ENCODE peak calls at places on chromosome 2, in six cellular contexts. R, B, A, O, W and H are unnamed samples.

GRCh38 chr2:106269591-106270291 is 75.6 kb upstream of the UXS1 start:
- DNase-seq in B (peak; percentile 55), W (no peak), A (no peak), R (no peak), O (peak; percentile 69), H (peak; percentile 62)

GRCh38 chr2:74822771-74823283 is 11.1 kb upstream of the HK2 start:
- DNase-seq in A (no peak), R (no peak), O (no peak), W (no peak), B (no peak), H (no peak)

GRCh38 chr2:18149660-18150246 is 271.3 kb downstream of the KCNS3 start:
- DNase-seq in R (peak; percentile 44), B (peak; percentile 43), W (peak; percentile 83), O (no peak), A (no peak), H (no peak)

GRCh38 chr2:58634653-58635347 is 393.7 kb upstream of the FANCL start:
- DNase-seq in B (no peak), R (peak; percentile 53), W (no peak), O (no peak), A (no peak), H (peak; percentile 37)

GRCh38 chr2:149184994-149185393 is 145.4 kb upstream of the LYPD6 start:
- DNase-seq in B (no peak), W (no peak), A (no peak), R (no peak), O (no peak), H (no peak)

GRCh38 chr2:39642054-39642742 is 23.5 kb upstream of the TMEM178A start:
- DNase-seq in R (peak; percentile 79), W (no peak), A (peak; percentile 19), O (no peak), B (no peak), H (peak; percentile 91)

GRCh38 chr2:32750880-32751279 is 123.0 kb downstream of the TTC27 start:
- DNase-seq in W (no peak), A (no peak), R (no peak), O (no peak), B (no peak), H (no peak)

GRCh38 chr2:9846554-9846953 is 3.3 kb downstream of the TAF1B start:
- DNase-seq in W (no peak), B (no peak), A (no peak), O (no peak), R (peak; percentile 41), H (peak; percentile 19)

GRCh38 chr2:108607706-108608301 is 73.5 kb downstream of the LIMS1 start:
- DNase-seq in A (no peak), O (no peak), R (no peak), B (peak; percentile 49), W (peak; percentile 80), H (peak; percentile 43)

GRCh38 chr2:69013123-69013836 is at the start of gene ANTXR1:
- DNase-seq in A (peak; percentile 51), O (peak; percentile 88), R (peak; percentile 85), B (peak; percentile 42), W (peak; percentile 76), H (peak; percentile 77)